ENCODE peak calls at places on chromosomes 6 and 20, in seven cellular contexts. R is neural progenitor cell, I is GM12878, Z is DND-41, H is hepatocyte, B is HepG2, L is fibroblast of lung. F is an unnamed sample.

GRCh38 chr6:19472168-19472567 is 365.0 kb upstream of the ID4 start:
- DNase-seq in R (no peak), I (no peak), Z (no peak), H (peak), B (no peak), L (peak), F (peak)

GRCh38 chr6:16735014-16735413 is 26.2 kb downstream of the ATXN1 start:
- DNase-seq in R (no peak), I (no peak), Z (no peak), H (no peak), B (no peak), L (no peak), F (no peak)

GRCh38 chr6:44650495-44650894 is 263.0 kb downstream of the CDC5L start:
- DNase-seq in R (no peak), I (no peak), Z (no peak), H (no peak), B (no peak), L (no peak), F (no peak)

GRCh38 chr6:143362192-143362558 is 88.3 kb downstream of the ADAT2 start:
- DNase-seq in R (no peak), I (no peak), Z (no peak), H (no peak), B (no peak), L (no peak), F (no peak)

GRCh38 chr6:43455034-43455747 is at the start of gene DLK2:
- DNase-seq in R (peak), I (no peak), Z (no peak), H (peak), B (no peak), L (no peak), F (peak)

GRCh38 chr6:113306552-113307145 is 550.5 kb upstream of the MARCKS start:
- DNase-seq in R (peak), I (peak), Z (peak), H (peak), B (peak), L (peak), F (no peak)

GRCh38 chr6:146650799-146651481 is 52.2 kb downstream of the ADGB start:
- DNase-seq in R (no peak), I (no peak), Z (no peak), H (no peak), B (no peak), L (no peak), F (no peak)

GRCh38 chr6:110356778-110357177 is 1.4 kb downstream of the METTL24 start:
- DNase-seq in R (no peak), I (no peak), Z (no peak), H (no peak), B (no peak), L (no peak), F (no peak)

DNA sequence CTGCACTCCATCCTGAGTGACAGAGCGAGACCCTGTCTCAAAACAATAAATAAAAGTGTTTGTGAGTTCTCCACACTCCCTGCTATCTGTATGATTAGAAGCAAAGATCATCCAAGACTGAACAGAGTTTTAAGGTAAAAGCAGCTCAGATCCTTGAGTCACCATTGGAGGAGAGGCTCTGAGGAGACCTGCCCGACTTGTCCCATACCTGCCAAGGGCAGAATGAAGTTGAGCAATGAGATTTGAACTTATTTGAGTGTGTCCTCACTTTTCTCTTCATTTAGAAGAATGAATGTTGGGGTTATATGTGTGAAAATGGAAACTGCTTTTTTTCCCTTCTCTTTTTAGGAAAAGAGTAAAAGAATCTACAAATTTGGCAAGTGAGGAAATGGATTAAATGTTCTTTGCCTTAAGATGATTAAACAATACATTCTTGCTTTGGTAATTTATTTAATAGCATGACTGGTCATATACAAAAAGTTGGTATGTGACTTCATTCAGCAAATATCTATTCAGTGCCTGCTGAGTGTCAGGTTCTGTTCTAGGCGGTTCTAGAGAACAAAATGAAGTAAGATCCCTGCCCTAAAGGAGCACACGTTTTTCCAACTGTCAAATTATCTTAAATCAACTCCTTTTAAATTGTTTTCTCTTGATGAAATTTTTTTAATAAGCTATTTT is 195.7 kb downstream of the ALDH8A1 start:
- DNase-seq in R (no peak), I (no peak), Z (no peak), H (no peak), B (no peak), L (no peak), F (no peak)
- TF ChIP-seq CTCF in R (no peak), I (no peak), Z (no peak), H (no peak), B (no peak), L (no peak), F (no peak)

DNA sequence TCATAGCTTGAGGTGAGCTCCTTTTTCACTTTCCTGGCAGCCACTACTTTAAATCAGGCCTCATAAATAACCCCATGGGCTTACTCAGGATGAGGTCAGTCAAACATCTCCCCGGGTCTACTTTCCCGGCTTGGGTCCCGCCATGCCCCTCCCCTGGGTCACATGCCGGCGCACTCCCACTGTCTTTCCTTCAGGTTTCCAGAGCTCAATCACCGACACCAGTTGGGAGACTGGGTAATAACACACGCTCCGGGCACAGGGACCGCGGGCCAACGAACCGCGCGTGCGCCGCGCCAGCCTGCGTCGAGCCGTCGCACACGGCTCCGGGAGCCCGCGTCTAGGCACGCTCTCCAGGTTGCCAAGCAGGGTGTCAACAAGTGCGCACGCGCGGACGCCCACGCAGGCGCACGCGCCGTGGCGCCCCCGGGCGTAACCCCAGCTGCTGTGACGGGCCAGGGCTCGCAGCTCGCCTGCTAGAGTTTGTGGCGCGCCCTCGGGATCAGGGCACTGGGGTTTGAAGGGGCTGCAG is 31.6 kb downstream of the TFAP2B start:
- DNase-seq in R (peak), I (no peak), Z (no peak), H (peak), B (no peak), L (no peak), F (no peak)
- TF ChIP-seq EZH2 in R (peak), I (no peak), Z (no peak), H (no peak), B (no peak), L (no peak), F (no peak)

GRCh38 chr6:112253842-112254816 is at the start of gene LAMA4:
- DNase-seq in R (peak), I (no peak), Z (no peak), H (peak), B (no peak), L (peak), F (peak)

GRCh38 chr6:112253505-112253841 is 894 bp downstream of the LAMA4 start:
- DNase-seq in R (peak), I (no peak), Z (no peak), H (no peak), B (no peak), L (no peak), F (no peak)

GRCh38 chr6:112252571-112253504 is 1.5 kb downstream of the LAMA4 start:
- DNase-seq in R (no peak), I (no peak), Z (no peak), H (no peak), B (no peak), L (peak), F (peak)

GRCh38 chr6:112251170-112251945 is 3.0 kb downstream of the LAMA4 start:
- DNase-seq in R (no peak), I (no peak), Z (no peak), H (no peak), B (no peak), L (peak), F (peak)

DNA sequence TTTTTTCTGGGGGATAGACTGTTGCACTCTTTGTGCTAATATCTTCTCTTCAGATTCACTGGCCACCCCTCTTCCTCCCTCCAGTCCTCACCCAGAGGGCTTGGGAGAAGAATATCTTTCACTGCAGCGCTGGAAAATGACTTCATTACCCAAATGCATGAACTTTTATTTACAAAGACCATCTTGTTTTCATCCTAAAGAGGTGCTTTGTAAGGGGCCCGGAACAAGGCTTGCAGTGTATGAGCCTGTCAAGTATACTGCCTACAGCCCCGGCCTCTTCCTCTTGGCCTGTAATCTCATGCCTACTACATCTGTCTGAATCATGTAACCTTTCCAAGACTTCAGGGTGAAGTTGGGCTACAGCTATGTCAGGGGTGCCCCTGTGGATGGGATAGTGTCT is 554 bp upstream of the LAMA4 start:
- DNase-seq in R (no peak), I (no peak), Z (no peak), H (no peak), B (no peak), L (no peak), F (no peak)
- H3K4me3 ChIP-seq in R (no peak), I (no peak), Z (no peak), H (no peak), B (no peak), L (peak), F (peak)

DNA sequence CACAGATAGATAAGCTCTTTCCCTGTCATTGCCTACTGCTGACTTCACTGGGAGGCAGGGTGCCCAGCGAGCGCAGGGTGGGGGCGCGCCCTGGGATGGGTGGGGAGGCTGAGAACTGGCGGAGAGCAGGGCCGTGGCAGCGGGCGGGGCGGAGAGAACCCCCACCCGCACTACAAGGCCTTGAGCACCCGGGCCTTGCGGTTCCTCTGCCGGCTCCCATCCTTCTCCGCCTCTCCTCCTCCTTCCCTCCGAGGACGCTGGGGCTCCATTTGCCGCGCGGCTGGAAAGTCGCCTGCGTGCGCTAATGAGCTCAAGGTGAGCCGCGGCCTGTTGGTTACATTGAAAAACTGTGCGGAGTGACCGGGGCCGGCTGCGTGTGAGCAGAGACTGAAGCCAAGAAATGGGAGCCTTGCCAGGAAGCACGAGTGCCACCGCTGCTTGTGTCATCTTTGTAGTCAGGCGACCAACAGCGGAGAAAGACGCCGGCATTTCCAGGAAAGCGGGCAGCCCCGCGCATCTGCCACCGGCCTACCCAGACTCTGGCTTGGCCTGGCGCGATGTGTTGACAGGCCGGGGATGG is 963.5 kb upstream of the SLC35B3 start:
- DNase-seq in R (no peak), I (no peak), Z (no peak), H (peak), B (no peak), L (no peak), F (no peak)
- TF ChIP-seq CTCF in R (no peak), I (no peak), Z (no peak), H (no peak), B (no peak), L (no peak), F (no peak)

DNA sequence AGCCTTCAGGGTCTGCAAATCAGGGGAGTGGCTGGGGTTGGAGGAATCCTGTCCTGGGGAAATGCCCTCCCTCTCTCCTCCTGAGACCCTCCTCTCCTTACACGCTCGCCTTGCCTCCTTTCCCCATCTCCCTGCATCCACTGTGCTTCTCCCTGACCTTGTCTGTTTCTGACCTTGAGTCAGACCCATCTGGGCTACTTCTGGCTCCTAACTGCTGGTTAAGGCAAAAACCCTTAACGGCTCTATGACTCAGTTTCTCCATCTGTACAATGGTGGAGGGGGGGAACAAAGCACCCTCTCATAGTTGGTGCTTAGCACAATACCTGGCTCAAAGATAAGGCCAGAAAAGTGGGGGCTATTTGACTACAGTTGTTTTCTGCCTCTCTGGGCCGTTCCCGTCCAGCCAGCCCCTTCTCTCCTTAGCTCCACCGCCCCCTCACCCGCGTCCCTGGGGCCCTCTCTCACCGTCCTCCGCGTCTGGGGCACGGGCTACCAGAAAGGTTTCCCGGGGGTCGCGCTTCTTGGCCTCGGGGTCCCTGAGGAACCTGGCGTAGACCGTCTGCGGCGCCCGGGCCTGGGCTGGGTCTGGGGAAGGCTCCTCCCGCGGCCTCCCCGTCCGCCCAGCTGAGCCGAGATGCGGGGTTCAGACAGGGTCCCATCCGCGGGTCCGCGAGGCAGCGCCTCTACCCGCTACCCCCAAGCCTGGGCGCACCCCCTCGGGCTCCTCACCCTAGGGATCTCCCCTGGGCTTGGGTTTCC is 1.3 kb downstream of the TULP1 start:
- DNase-seq in R (no peak), I (no peak), Z (no peak), H (no peak), B (no peak), L (no peak), F (no peak)
- TF ChIP-seq EZH2 in R (no peak), I (no peak), Z (no peak), H (no peak), B (no peak), L (peak), F (no peak)

DNA sequence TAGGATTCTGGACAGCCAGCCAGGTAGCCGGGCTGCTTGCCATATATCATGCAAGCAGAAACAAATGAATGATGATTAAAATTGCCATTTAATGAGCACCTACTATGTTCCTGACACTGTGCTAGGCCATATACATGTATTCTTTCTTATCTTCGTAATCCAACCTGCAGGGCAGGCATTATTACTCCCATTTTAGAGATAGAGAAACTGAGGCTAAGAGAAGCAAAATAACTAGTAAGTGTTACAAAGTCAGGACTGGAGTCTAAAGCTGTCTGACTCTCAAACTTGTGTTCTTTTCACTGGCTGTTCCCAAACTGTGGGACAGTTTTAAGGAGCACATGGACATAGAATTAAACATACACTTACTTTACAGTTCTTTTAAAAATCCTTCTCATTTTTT is 2.0 kb downstream of the CD40 start:
- DNase-seq in R (no peak), I (no peak), Z (no peak), H (no peak), B (no peak), L (no peak), F (no peak)
- H3K4me3 ChIP-seq in R (no peak), I (peak), Z (no peak), H (no peak), B (no peak), L (no peak), F (no peak)

GRCh38 chr20:40442181-40442963 is 246.7 kb downstream of the MAFB start:
- DNase-seq in R (peak), I (no peak), Z (no peak), H (no peak), B (no peak), L (peak), F (no peak)
- TF ChIP-seq CTCF in R (peak), I (no peak), Z (no peak), H (peak), B (no peak), L (peak), F (no peak)

GRCh38 chr6:50822078-50822476 is 3.4 kb downstream of the TFAP2B start:
- DNase-seq in R (no peak), I (no peak), Z (no peak), H (no peak), B (no peak), L (no peak), F (no peak)

GRCh38 chr6:50819527-50819905 is 845 bp downstream of the TFAP2B start:
- DNase-seq in R (peak), I (no peak), Z (no peak), H (peak), B (no peak), L (no peak), F (no peak)

GRCh38 chr6:50819906-50820589 is 1.4 kb downstream of the TFAP2B start:
- DNase-seq in R (peak), I (no peak), Z (no peak), H (no peak), B (no peak), L (no peak), F (no peak)

GRCh38 chr6:50821431-50822077 is 2.9 kb downstream of the TFAP2B start:
- DNase-seq in R (peak), I (no peak), Z (no peak), H (no peak), B (no peak), L (no peak), F (no peak)

DNA sequence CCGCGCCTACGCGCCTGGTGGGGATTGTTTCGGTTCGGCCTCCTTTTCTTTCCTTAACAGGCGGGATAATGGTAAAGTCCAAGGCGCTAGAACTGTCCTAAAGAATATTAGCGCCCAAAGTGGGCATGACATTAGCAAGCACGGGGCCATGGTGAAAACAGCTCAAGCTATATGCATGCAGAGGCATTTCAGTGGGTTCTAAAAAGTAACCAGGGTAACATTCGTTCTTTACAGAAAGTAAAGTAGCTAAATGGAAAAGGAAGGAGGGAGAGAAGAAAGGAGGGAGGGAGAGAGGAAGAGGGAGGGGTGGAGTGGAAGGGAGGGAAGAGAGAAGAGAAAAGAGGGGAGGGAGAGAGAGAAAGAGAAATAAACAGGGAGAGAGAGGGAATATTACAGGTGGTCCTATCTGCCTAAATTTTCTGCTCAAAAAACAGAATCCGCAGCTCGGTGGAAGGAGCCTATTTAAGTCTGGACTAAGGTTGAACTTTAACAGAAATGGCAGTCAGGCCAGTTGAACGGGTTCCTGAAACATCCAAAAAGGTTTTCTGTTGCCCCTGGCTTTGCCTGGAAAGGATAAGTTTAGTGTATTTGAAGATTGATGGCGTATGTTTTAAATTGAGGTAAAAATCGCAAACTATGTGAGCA is 2.0 kb downstream of the TFAP2B start:
- DNase-seq in R (peak), I (no peak), Z (no peak), H (no peak), B (no peak), L (no peak), F (no peak)
- TF ChIP-seq EZH2 in R (no peak), I (no peak), Z (no peak), H (no peak), B (no peak), L (no peak), F (no peak)